ENCODE peak calls at places on chromosomes 13 and 19, in five cellular contexts. D is GM23338, L is tibial artery, E is OCI-LY7, V is mucosa of descending colon. Y is an unnamed sample.

GRCh38 chr13:39578821-39579291 is 24.1 kb downstream of the LHFPL6 start:
- DNase-seq in D (no peak), L (no peak), E (peak), V (no peak), Y (no peak)

GRCh38 chr19:11014403-11014911 is 53.6 kb downstream of the SMARCA4 start:
- DNase-seq in D (peak), L (no peak), E (no peak), V (no peak), Y (no peak)

GRCh38 chr13:108533842-108534241 is 95.6 kb upstream of the MYO16 start:
- DNase-seq in D (no peak), L (no peak), E (no peak), V (no peak), Y (no peak)

GRCh38 chr19:52991484-52991883 is 22.2 kb upstream of the ERVV-1 start:
- DNase-seq in D (no peak), L (no peak), E (no peak), V (no peak), Y (no peak)

GRCh38 chr13:74771964-74772363 is 637.8 kb upstream of the KLF12 start:
- DNase-seq in D (no peak), L (no peak), E (no peak), V (no peak), Y (no peak)

GRCh38 chr19:4369888-4370260 is 26.5 kb downstream of the MPND start:
- DNase-seq in D (peak), L (no peak), E (peak), V (peak), Y (peak)

GRCh38 chr13:63864171-63864902 is 2448.7 kb upstream of the PCDH20 start:
- DNase-seq in D (peak), L (no peak), E (no peak), V (no peak), Y (no peak)

GRCh38 chr19:45173816-45174215 is 4.2 kb downstream of the TRAPPC6A start:
- DNase-seq in D (no peak), L (no peak), E (no peak), V (no peak), Y (no peak)

GRCh38 chr19:47157455-47158321 is 27.1 kb downstream of the SAE1 start:
- DNase-seq in D (peak), L (peak), E (peak), V (no peak), Y (no peak)

GRCh38 chr19:28940751-28941500 is 272.0 kb downstream of the UQCRFS1 start:
- DNase-seq in D (no peak), L (no peak), E (no peak), V (no peak), Y (no peak)

GRCh38 chr19:5587661-5588060 is 19.9 kb upstream of the TINCR start:
- DNase-seq in D (no peak), L (no peak), E (no peak), V (no peak), Y (no peak)

DNA sequence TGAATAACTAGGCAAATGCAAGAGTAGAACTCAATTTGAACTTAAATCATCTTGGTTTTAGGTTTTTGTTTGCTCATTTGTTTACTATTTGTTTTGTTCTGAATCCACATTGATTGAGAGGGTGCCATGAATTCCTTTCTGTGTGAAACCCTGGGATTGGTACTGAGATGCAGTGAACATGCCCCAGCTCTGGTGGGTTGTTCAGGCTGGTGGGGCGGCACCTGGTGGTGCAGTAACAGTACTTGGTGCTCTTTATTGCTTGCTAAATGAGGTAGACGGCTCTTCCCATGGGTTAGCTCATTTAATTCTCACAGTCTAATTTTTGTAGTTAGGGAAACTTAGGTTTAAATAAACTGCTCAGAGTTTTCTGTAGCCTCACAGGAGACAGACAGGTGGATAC is 48.4 kb downstream of the WASF3 start:
- DNase-seq in D (peak), L (no peak), E (peak), V (no peak), Y (no peak)
- TF ChIP-seq CTCF in D (peak), L (no peak), E (peak), V (no peak), Y (no peak)

DNA sequence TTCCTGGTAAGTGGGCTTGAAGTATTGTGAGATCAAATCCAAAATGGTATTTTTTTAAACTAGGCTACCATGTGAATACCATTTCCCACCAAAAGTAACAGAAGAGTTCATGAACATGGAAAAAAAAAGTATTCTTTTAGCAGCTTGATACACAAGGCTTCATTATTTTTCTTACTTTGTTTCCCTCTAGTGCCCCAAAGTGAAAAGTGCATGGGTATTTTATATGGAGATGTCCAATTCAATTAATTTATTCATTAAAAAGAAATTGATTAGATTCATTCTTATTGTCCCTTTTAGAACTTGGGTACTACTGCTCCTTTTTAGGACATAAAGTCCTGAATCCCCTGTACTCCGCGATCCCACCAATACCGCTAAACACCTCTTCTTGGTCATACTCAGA is 28.6 kb upstream of the SCEL start:
- DNase-seq in D (no peak), L (no peak), E (peak), V (no peak), Y (no peak)
- TF ChIP-seq CTCF in D (no peak), L (no peak), E (peak), V (no peak), Y (no peak)

GRCh38 chr19:13007292-13008045 is 12.2 kb downstream of the NFIX start:
- DNase-seq in D (no peak), L (peak), E (no peak), V (peak), Y (no peak)
- TF ChIP-seq CTCF in D (peak), L (no peak), E (no peak), V (no peak), Y (no peak)

GRCh38 chr19:41816761-41817160 is 20.4 kb downstream of the CEACAM3 start:
- DNase-seq in D (no peak), L (no peak), E (no peak), V (no peak), Y (no peak)

GRCh38 chr19:41815301-41815700 is 18.9 kb downstream of the CEACAM3 start:
- DNase-seq in D (no peak), L (no peak), E (no peak), V (no peak), Y (no peak)

GRCh38 chr19:41821003-41821735 is 23.3 kb downstream of the LYPD4 start:
- DNase-seq in D (peak), L (no peak), E (peak), V (no peak), Y (no peak)
- TF ChIP-seq CTCF in D (peak), L (no peak), E (peak), V (peak), Y (peak)

DNA sequence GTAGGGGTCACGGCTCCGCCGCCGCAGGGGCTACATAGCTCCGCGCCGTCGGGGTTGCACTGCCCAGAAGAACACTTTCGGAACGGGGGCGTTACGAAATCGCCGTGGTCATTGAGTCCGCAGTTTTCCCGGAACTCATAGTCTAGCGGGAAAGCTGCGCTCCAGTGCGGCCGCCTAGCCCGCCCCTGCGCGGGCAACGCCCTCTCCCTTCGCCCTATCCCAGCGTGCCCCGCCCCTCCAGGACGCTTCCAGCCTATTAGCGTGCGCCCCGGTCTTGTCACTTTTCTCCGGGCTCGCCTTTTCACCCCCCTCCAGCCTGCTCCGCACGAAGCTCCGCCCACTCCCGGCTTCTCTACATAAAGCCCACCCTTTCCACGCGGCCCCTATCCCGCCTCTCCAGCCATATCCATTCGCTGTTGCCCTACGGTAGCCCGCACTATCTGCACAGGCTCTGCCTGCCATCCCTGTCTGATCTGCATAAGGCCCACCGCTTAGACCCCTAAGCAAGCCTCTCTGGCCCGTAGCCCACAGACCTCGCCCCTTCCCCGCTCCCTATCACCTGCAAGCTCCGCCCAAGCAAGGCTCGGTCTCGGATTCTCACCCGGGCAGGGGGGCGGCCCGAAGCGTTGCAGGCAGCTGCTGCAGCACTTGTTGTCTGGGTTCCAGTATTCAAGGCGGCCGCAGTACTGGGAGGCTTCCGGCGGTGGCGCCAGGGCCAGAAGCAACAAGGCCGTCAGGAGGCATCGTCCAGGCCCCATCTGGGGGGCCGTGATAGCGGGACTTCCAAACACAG is 1.6 kb downstream of the IGFLR1 start:
- DNase-seq in D (peak), L (peak), E (peak), V (peak), Y (peak)
- TF ChIP-seq CTCF in D (no peak), L (no peak), E (peak), V (peak), Y (peak)

DNA sequence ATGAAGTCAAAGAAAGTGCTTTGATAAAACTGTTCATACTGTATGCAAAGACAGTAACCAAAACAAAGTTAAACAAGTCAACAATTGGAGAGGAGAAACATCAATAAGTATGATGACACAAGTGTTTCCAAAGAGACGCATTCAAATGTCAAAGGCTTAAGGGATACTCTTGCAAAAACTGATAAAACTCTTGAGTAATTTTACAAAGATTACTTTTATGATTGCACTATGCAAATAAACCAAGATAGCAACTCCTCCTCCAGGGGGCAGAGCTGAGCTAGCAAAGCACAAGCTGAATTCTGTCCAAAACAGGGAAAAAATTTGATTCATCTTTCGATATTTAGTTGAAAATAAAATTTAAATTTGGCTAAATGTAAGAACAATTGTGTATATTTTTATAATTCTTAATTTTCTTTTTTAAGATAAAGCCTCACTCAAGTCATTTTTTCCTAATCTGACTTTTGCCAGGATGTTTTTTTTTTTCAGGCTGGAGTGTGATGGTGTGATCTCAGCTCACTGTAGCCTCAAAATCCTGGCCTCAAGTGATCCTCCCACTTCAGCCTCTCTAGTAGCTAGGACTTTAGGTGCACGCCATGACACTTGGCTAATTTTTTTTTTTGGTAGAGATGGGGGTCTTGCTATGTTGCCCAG is 84.0 kb downstream of the MZT1 start:
- DNase-seq in D (peak), L (peak), E (peak), V (no peak), Y (peak)
- TF ChIP-seq CTCF in D (peak), L (peak), E (peak), V (peak), Y (peak)

GRCh38 chr19:56398809-56399208 is 5.3 kb upstream of the ZNF583 start:
- DNase-seq in D (no peak), L (no peak), E (no peak), V (no peak), Y (no peak)

GRCh38 chr19:56393119-56394012 is at the start of gene ZNF582:
- DNase-seq in D (peak), L (peak), E (no peak), V (peak), Y (peak)
- TF ChIP-seq CTCF in D (peak), L (peak), E (peak), V (peak), Y (peak)

DNA sequence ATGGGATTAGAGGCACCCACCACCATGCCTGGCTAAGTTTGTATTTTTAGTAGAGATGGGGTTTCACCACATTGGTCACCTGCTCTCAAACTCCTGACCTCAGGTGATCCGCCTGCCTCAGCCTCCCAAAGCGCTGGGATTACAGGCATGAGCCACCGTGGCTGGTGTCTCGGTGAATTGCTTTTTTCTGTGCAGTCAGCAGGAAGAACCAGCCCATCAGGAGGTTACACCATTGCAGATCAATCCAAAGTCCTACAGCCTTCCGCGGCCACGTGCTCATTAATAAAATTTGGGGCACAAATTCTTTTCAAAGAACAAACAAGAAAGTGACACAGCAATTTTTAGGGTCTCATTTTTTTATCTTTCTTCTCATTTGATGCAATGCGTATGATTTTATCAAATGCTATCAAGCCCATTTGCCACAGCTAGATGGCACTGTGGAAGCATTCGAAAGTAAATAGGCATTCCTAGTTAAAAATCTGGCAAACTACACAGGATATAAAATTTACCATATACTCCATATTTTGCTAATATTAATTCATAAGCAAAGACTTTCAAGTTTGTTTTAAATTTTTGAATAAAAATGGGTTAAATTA is 54.4 kb upstream of the ZNF835 start:
- DNase-seq in D (no peak), L (no peak), E (peak), V (no peak), Y (no peak)
- TF ChIP-seq CTCF in D (no peak), L (no peak), E (peak), V (no peak), Y (no peak)

DNA sequence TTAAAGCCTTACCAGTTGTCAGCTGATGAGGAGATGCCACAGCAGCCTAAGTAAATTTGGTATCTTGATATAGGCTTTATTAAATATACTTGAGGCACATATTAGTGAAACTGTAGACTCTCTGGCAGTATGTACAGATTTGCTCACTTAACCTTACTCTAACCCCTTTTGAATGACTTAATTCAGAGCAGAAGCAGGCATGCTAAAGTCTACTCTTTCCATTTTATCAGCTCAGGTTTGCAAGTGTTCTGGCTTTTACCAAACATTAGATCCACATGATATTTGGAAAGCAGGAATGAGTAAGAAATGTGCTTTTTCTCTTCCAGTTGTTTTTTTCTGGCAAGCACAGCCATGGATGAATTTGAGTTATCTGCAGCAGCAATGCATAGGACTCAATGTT is 541.0 kb upstream of the PCDH9 start:
- DNase-seq in D (no peak), L (no peak), E (no peak), V (no peak), Y (no peak)
- TF ChIP-seq CTCF in D (no peak), L (no peak), E (no peak), V (no peak), Y (no peak)